ENCODE peak calls at places on chromosomes 3 and 15, in four cellular contexts. J is spleen, E is gastrocnemius medialis, H is HCT116. L is an unnamed sample.

GRCh38 chr3:185866555-185866954 is 41.7 kb upstream of the IGF2BP2 start:
- DNase-seq in J (no peak), E (no peak), H (no peak), L (no peak)

GRCh38 chr3:130925628-130926027 is 31.7 kb downstream of the ATP2C1 start:
- DNase-seq in J (no peak), E (no peak), H (no peak), L (no peak)

GRCh38 chr15:40826123-40827075 is 2.1 kb downstream of the PPP1R14D start:
- DNase-seq in J (no peak), E (no peak), H (no peak), L (no peak)

GRCh38 chr15:48144889-48145288 is 24.1 kb downstream of the SLC24A5 start:
- DNase-seq in J (no peak), E (no peak), H (no peak), L (no peak)

GRCh38 chr3:57227930-57228733 is 603 bp downstream of the APPL1 start:
- DNase-seq in J (peak), E (peak), H (no peak), L (no peak)

GRCh38 chr3:53672987-53673386 is 173.2 kb downstream of the CHDH start:
- DNase-seq in J (no peak), E (no peak), H (no peak), L (no peak)

GRCh38 chr3:140436421-140436820 is 241.4 kb upstream of the TRIM42 start:
- DNase-seq in J (no peak), E (no peak), H (no peak), L (no peak)

GRCh38 chr15:85706779-85707518 is 87.8 kb downstream of the KLHL25 start:
- DNase-seq in J (no peak), E (no peak), H (no peak), L (no peak)

GRCh38 chr3:141557961-141558706 is 71.3 kb downstream of the RASA2 start:
- DNase-seq in J (no peak), E (no peak), H (no peak), L (no peak)

GRCh38 chr3:185729335-185729715 is 95.5 kb downstream of the IGF2BP2 start:
- DNase-seq in J (no peak), E (no peak), H (no peak), L (no peak)

GRCh38 chr3:178146406-178146831 is 389.8 kb upstream of the KCNMB2 start:
- DNase-seq in J (no peak), E (no peak), H (no peak), L (no peak)

GRCh38 chr3:13123266-13123665 is 50.0 kb upstream of the IQSEC1 start:
- DNase-seq in J (peak), E (no peak), H (no peak), L (no peak)

GRCh38 chr15:89138999-89139612 is 50.9 kb downstream of the ABHD2 start:
- DNase-seq in J (no peak), E (peak), H (no peak), L (no peak)

GRCh38 chr3:34258271-34259015 is 460.0 kb downstream of the PDCD6IP start:
- DNase-seq in J (no peak), E (no peak), H (no peak), L (no peak)

GRCh38 chr3:72661115-72661457 is 187.2 kb downstream of the SHQ1 start:
- DNase-seq in J (no peak), E (peak), H (peak), L (peak)

GRCh38 chr3:12224181-12225147 is 64.4 kb upstream of the PPARG start:
- DNase-seq in J (no peak), E (no peak), H (no peak), L (no peak)

GRCh38 chr3:5221701-5222100 is 34.2 kb downstream of the EDEM1 start:
- DNase-seq in J (no peak), E (no peak), H (no peak), L (no peak)

GRCh38 chr15:71756574-71757352 is 53.6 kb upstream of the NR2E3 start:
- DNase-seq in J (no peak), E (no peak), H (no peak), L (no peak)

GRCh38 chr3:94121161-94121560 is 58.3 kb downstream of the NSUN3 start:
- DNase-seq in J (no peak), E (no peak), H (no peak), L (no peak)

GRCh38 chr3:126287536-126288181 is 69.5 kb downstream of the KLF15 start:
- DNase-seq in J (peak), E (peak), H (peak), L (peak)
- TF ChIP-seq POLR2A in J (no peak), E (peak), H (no peak), L (no peak)

DNA sequence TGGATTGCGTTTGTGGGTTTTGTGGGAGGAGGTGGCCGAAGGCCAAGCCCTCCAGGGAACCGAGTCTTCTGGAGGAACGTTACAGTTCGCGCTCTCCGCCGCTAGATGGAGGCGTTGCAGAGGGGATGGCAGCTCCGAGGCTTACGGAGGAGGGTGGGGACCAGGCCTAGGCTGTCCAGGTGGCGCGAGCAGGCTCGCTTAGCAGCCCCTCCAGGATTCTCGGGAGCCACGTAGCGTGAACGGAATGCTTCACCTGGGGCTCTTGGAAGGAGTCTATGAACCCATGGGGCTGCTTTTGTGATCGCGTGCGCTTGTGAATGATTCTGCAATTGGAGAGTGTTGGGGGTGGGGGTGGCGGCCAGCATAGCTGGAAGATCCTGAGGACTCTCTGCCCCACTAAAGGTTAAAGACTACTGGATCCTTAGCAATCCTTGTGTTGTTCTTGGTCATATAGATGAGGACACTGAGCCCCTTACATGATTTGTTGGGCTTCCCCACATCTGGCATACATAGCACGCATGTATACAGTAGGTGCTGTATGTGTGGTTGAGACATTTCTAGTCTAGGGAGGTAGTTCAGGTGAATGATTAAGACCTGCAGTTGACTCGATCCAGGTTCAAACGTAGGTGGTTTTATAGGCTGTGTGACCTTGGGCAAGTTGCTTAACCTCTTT is 25.7 kb downstream of the FAM3D start:
- DNase-seq in J (peak), E (peak), H (peak), L (peak)
- TF ChIP-seq POLR2A in J (no peak), E (no peak), H (no peak), L (no peak)

GRCh38 chr3:9915252-9916141 is 1.4 kb upstream of the IL17RC start:
- DNase-seq in J (peak), E (peak), H (no peak), L (peak)
- TF ChIP-seq POLR2A in J (no peak), E (no peak), H (no peak), L (no peak)

DNA sequence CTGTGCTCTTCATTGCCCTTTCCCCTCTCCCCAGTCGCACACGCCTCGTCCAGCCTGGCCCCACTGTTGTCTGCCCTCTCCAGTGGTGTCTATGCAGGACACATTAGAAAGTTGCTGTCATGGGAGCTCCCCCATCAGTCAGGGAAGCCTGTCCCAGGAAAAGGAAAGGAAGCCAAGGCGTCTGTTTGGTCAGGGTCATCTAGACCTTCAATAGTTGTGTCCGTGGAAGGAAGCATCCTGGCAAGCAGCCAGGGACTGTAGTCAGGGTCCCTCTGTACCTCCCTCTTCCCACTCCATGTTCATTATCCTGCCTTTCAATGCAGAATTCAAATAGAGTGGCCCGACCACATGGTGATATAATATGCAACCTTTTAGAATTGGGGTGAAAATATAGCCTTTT is 60.7 kb upstream of the RAB6B start:
- DNase-seq in J (peak), E (no peak), H (no peak), L (no peak)
- TF ChIP-seq POLR2A in J (no peak), E (no peak), H (no peak), L (no peak)

L was measured in breast epithelium.